ENCODE peak calls at places on chromosomes 6 and 20, in ten cellular contexts. One of them, this sample, is unnamed.

GRCh38 chr20:17612287-17612974 is 42.6 kb downstream of the DSTN start:
- DNase-seq in stomach: no peak
- DNase-seq in esophagus muscularis mucosa: peak; percentile 91
- DNase-seq in SK-N-SH: peak; percentile 3
- DNase-seq in K562: no peak
- DNase-seq in transverse colon: peak; percentile 43
- DNase-seq in HepG2: peak; percentile 39
- DNase-seq in GM12878: no peak
- DNase-seq in upper lobe of left lung: peak; percentile 69
- DNase-seq in suprapubic skin: peak; percentile 73
- DNase-seq in this sample: peak; percentile 91

GRCh38 chr6:146657432-146657831 is 58.7 kb downstream of the ADGB start:
- DNase-seq in stomach: no peak
- DNase-seq in esophagus muscularis mucosa: no peak
- DNase-seq in SK-N-SH: no peak
- DNase-seq in K562: no peak
- DNase-seq in transverse colon: no peak
- DNase-seq in HepG2: no peak
- DNase-seq in GM12878: no peak
- DNase-seq in upper lobe of left lung: no peak
- DNase-seq in suprapubic skin: no peak
- DNase-seq in this sample: no peak

GRCh38 chr6:36428911-36429310 is 13.7 kb downstream of the PXT1 start:
- DNase-seq in stomach: no peak
- DNase-seq in esophagus muscularis mucosa: no peak
- DNase-seq in SK-N-SH: no peak
- DNase-seq in K562: no peak
- DNase-seq in transverse colon: no peak
- DNase-seq in HepG2: no peak
- DNase-seq in GM12878: no peak
- DNase-seq in upper lobe of left lung: no peak
- DNase-seq in suprapubic skin: no peak
- DNase-seq in this sample: no peak

GRCh38 chr20:21523398-21523868 is 9.6 kb upstream of the NKX2-2 start:
- DNase-seq in stomach: no peak
- DNase-seq in esophagus muscularis mucosa: no peak
- DNase-seq in SK-N-SH: no peak
- DNase-seq in K562: no peak
- DNase-seq in transverse colon: no peak
- DNase-seq in HepG2: no peak
- DNase-seq in GM12878: no peak
- DNase-seq in upper lobe of left lung: no peak
- DNase-seq in suprapubic skin: no peak
- DNase-seq in this sample: no peak

GRCh38 chr20:23746321-23746720 is 4.4 kb downstream of the CST1 start:
- DNase-seq in stomach: no peak
- DNase-seq in esophagus muscularis mucosa: peak; percentile 89
- DNase-seq in SK-N-SH: no peak
- DNase-seq in K562: no peak
- DNase-seq in transverse colon: no peak
- DNase-seq in HepG2: no peak
- DNase-seq in GM12878: no peak
- DNase-seq in upper lobe of left lung: no peak
- DNase-seq in suprapubic skin: no peak
- DNase-seq in this sample: no peak

GRCh38 chr6:166950443-166950821 is 5.9 kb downstream of the RNASET2 start:
- DNase-seq in stomach: no peak
- DNase-seq in esophagus muscularis mucosa: no peak
- DNase-seq in SK-N-SH: no peak
- DNase-seq in K562: no peak
- DNase-seq in transverse colon: peak; percentile 38
- DNase-seq in HepG2: no peak
- DNase-seq in GM12878: no peak
- DNase-seq in upper lobe of left lung: no peak
- DNase-seq in suprapubic skin: no peak
- DNase-seq in this sample: no peak

GRCh38 chr6:71488186-71488585 is 199.6 kb downstream of the OGFRL1 start:
- DNase-seq in stomach: no peak
- DNase-seq in esophagus muscularis mucosa: no peak
- DNase-seq in SK-N-SH: no peak
- DNase-seq in K562: no peak
- DNase-seq in transverse colon: no peak
- DNase-seq in HepG2: no peak
- DNase-seq in GM12878: no peak
- DNase-seq in upper lobe of left lung: no peak
- DNase-seq in suprapubic skin: no peak
- DNase-seq in this sample: no peak

GRCh38 chr6:133977983-133978895 is 25.2 kb downstream of the TBPL1 start:
- DNase-seq in stomach: no peak
- DNase-seq in esophagus muscularis mucosa: no peak
- DNase-seq in SK-N-SH: peak; percentile 33
- DNase-seq in K562: no peak
- DNase-seq in transverse colon: no peak
- DNase-seq in HepG2: no peak
- DNase-seq in GM12878: no peak
- DNase-seq in upper lobe of left lung: peak; percentile 29
- DNase-seq in suprapubic skin: no peak
- DNase-seq in this sample: no peak

GRCh38 chr6:89048286-89048923 is 32.1 kb upstream of the PNRC1 start:
- DNase-seq in stomach: no peak
- DNase-seq in esophagus muscularis mucosa: no peak
- DNase-seq in SK-N-SH: no peak
- DNase-seq in K562: no peak
- DNase-seq in transverse colon: no peak
- DNase-seq in HepG2: no peak
- DNase-seq in GM12878: no peak
- DNase-seq in upper lobe of left lung: no peak
- DNase-seq in suprapubic skin: no peak
- DNase-seq in this sample: no peak

GRCh38 chr20:44200983-44201382 is 9.6 kb downstream of the OSER1 start:
- DNase-seq in stomach: no peak
- DNase-seq in esophagus muscularis mucosa: no peak
- DNase-seq in SK-N-SH: no peak
- DNase-seq in K562: no peak
- DNase-seq in transverse colon: no peak
- DNase-seq in HepG2: no peak
- DNase-seq in GM12878: no peak
- DNase-seq in upper lobe of left lung: no peak
- DNase-seq in suprapubic skin: no peak
- DNase-seq in this sample: no peak

GRCh38 chr6:73200735-73201134 is 24.6 kb downstream of the KHDC1L start:
- DNase-seq in stomach: no peak
- DNase-seq in esophagus muscularis mucosa: no peak
- DNase-seq in SK-N-SH: no peak
- DNase-seq in K562: no peak
- DNase-seq in transverse colon: no peak
- DNase-seq in HepG2: no peak
- DNase-seq in GM12878: no peak
- DNase-seq in upper lobe of left lung: no peak
- DNase-seq in suprapubic skin: no peak
- DNase-seq in this sample: no peak

GRCh38 chr6:33878541-33878940 is 74.7 kb upstream of the MLN start:
- DNase-seq in stomach: no peak
- DNase-seq in esophagus muscularis mucosa: no peak
- DNase-seq in SK-N-SH: no peak
- DNase-seq in K562: no peak
- DNase-seq in transverse colon: no peak
- DNase-seq in HepG2: no peak
- DNase-seq in GM12878: no peak
- DNase-seq in upper lobe of left lung: no peak
- DNase-seq in suprapubic skin: no peak
- DNase-seq in this sample: no peak

GRCh38 chr20:10369723-10370090 is 64.3 kb downstream of the MKKS start:
- DNase-seq in stomach: peak; percentile 29
- DNase-seq in esophagus muscularis mucosa: no peak
- DNase-seq in SK-N-SH: no peak
- DNase-seq in K562: peak; percentile 4
- DNase-seq in transverse colon: peak; percentile 8
- DNase-seq in HepG2: no peak
- DNase-seq in GM12878: no peak
- DNase-seq in upper lobe of left lung: no peak
- DNase-seq in suprapubic skin: no peak
- DNase-seq in this sample: no peak
- TF ChIP-seq POLR2AphosphoS5 in stomach: no peak
- TF ChIP-seq POLR2AphosphoS5 in esophagus muscularis mucosa: no peak
- TF ChIP-seq POLR2AphosphoS5 in SK-N-SH: no peak
- TF ChIP-seq POLR2AphosphoS5 in K562: no peak
- TF ChIP-seq POLR2AphosphoS5 in transverse colon: no peak
- TF ChIP-seq POLR2AphosphoS5 in HepG2: peak; percentile 9
- TF ChIP-seq POLR2AphosphoS5 in GM12878: no peak
- TF ChIP-seq POLR2AphosphoS5 in upper lobe of left lung: no peak
- TF ChIP-seq POLR2AphosphoS5 in suprapubic skin: no peak
- TF ChIP-seq POLR2AphosphoS5 in this sample: no peak

DNA sequence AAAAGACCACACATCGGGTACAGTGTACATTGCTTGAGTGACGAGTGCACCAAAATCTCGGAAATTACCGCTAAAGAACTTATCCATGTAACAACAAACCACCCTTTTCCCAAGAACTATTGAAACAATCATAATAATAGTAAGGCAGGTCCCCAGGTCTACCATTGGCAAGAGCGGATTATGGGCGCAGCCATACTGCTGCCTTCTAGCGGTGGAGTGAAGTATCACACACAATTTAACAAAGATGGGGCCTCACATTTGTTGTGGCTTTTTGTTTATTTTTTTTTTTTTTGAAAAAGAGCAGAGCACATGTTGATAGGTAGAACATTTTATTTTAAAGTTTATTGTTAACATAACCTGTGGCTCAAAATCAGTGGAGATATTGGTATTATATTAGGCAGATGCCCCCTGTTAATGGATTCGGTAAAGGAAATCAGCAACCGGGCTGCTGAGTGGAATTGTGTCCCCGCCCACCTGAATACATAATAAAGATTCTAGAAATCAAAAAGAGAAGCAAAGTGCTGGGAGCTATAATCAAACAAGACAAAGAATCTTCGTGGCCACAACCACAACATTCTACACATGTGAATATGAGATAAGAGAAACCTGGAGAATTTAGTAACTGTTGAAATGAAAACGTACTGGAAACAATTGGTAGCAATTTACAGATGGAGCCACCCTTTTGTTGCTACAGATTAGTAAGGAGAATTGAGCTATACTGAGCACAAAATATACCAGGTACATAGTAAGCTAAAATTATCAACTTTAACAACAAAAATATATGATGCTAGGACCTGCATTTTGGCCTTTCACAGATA is 94.2 kb upstream of the EXOC2 start:
- DNase-seq in stomach: no peak
- DNase-seq in esophagus muscularis mucosa: no peak
- DNase-seq in SK-N-SH: peak; percentile 57
- DNase-seq in K562: peak; percentile 61
- DNase-seq in transverse colon: no peak
- DNase-seq in HepG2: peak; percentile 35
- DNase-seq in GM12878: no peak
- DNase-seq in upper lobe of left lung: no peak
- DNase-seq in suprapubic skin: no peak
- DNase-seq in this sample: no peak
- TF ChIP-seq EP300 in stomach: no peak
- TF ChIP-seq EP300 in esophagus muscularis mucosa: no peak
- TF ChIP-seq EP300 in SK-N-SH: no peak
- TF ChIP-seq EP300 in K562: no peak
- TF ChIP-seq EP300 in transverse colon: no peak
- TF ChIP-seq EP300 in HepG2: no peak
- TF ChIP-seq EP300 in GM12878: no peak
- TF ChIP-seq EP300 in upper lobe of left lung: no peak
- TF ChIP-seq EP300 in suprapubic skin: no peak
- TF ChIP-seq EP300 in this sample: no peak

GRCh38 chr6:11609324-11610071 is 71.9 kb downstream of the TMEM170B start:
- DNase-seq in stomach: no peak
- DNase-seq in esophagus muscularis mucosa: no peak
- DNase-seq in SK-N-SH: no peak
- DNase-seq in K562: no peak
- DNase-seq in transverse colon: no peak
- DNase-seq in HepG2: no peak
- DNase-seq in GM12878: no peak
- DNase-seq in upper lobe of left lung: peak; percentile 31
- DNase-seq in suprapubic skin: no peak
- DNase-seq in this sample: no peak
- TF ChIP-seq POLR2AphosphoS5 in stomach: peak; percentile 27
- TF ChIP-seq POLR2AphosphoS5 in esophagus muscularis mucosa: peak; percentile 46
- TF ChIP-seq POLR2AphosphoS5 in SK-N-SH: no peak
- TF ChIP-seq POLR2AphosphoS5 in K562: no peak
- TF ChIP-seq POLR2AphosphoS5 in transverse colon: peak; percentile 7
- TF ChIP-seq POLR2AphosphoS5 in HepG2: no peak
- TF ChIP-seq POLR2AphosphoS5 in GM12878: no peak
- TF ChIP-seq POLR2AphosphoS5 in upper lobe of left lung: peak; percentile 80
- TF ChIP-seq POLR2AphosphoS5 in suprapubic skin: no peak
- TF ChIP-seq POLR2AphosphoS5 in this sample: no peak

GRCh38 chr6:131754088-131754487 is 43.3 kb upstream of the CTAGE9 start:
- DNase-seq in stomach: no peak
- DNase-seq in esophagus muscularis mucosa: no peak
- DNase-seq in SK-N-SH: no peak
- DNase-seq in K562: no peak
- DNase-seq in transverse colon: no peak
- DNase-seq in HepG2: no peak
- DNase-seq in GM12878: no peak
- DNase-seq in upper lobe of left lung: no peak
- DNase-seq in suprapubic skin: no peak
- DNase-seq in this sample: no peak

GRCh38 chr6:131756039-131756438 is 45.2 kb upstream of the CTAGE9 start:
- DNase-seq in stomach: no peak
- DNase-seq in esophagus muscularis mucosa: no peak
- DNase-seq in SK-N-SH: no peak
- DNase-seq in K562: no peak
- DNase-seq in transverse colon: no peak
- DNase-seq in HepG2: no peak
- DNase-seq in GM12878: no peak
- DNase-seq in upper lobe of left lung: no peak
- DNase-seq in suprapubic skin: no peak
- DNase-seq in this sample: no peak

GRCh38 chr6:131758920-131759319 is 48.1 kb upstream of the CTAGE9 start:
- DNase-seq in stomach: no peak
- DNase-seq in esophagus muscularis mucosa: no peak
- DNase-seq in SK-N-SH: no peak
- DNase-seq in K562: no peak
- DNase-seq in transverse colon: no peak
- DNase-seq in HepG2: no peak
- DNase-seq in GM12878: no peak
- DNase-seq in upper lobe of left lung: no peak
- DNase-seq in suprapubic skin: no peak
- DNase-seq in this sample: no peak

GRCh38 chr6:131754715-131755567 is 44.1 kb upstream of the CTAGE9 start:
- DNase-seq in stomach: no peak
- DNase-seq in esophagus muscularis mucosa: no peak
- DNase-seq in SK-N-SH: no peak
- DNase-seq in K562: no peak
- DNase-seq in transverse colon: no peak
- DNase-seq in HepG2: peak; percentile 99
- DNase-seq in GM12878: no peak
- DNase-seq in upper lobe of left lung: no peak
- DNase-seq in suprapubic skin: no peak
- DNase-seq in this sample: no peak

DNA sequence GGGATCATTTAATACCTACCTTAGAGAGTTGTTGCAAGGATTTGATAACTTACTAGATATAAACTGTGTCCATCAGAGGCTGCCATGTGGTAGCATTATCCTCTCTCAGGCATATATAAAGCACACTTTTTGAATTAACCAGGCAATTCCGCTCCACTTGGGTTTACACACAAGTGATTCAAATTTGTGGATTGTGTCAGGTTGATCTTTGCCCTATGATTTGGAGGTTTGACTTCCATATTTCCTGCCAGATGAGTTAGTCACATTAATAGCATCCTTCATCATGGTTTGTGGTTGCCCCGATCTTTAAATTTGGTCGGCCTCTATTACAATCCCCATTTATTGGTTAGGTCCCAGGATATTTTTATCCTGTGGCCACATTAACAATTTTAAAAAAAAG is 44.8 kb upstream of the CTAGE9 start:
- DNase-seq in stomach: no peak
- DNase-seq in esophagus muscularis mucosa: no peak
- DNase-seq in SK-N-SH: no peak
- DNase-seq in K562: no peak
- DNase-seq in transverse colon: no peak
- DNase-seq in HepG2: peak; percentile 69
- DNase-seq in GM12878: no peak
- DNase-seq in upper lobe of left lung: no peak
- DNase-seq in suprapubic skin: no peak
- DNase-seq in this sample: no peak
- TF ChIP-seq EP300 in stomach: no peak
- TF ChIP-seq EP300 in esophagus muscularis mucosa: no peak
- TF ChIP-seq EP300 in SK-N-SH: no peak
- TF ChIP-seq EP300 in K562: no peak
- TF ChIP-seq EP300 in transverse colon: no peak
- TF ChIP-seq EP300 in HepG2: no peak
- TF ChIP-seq EP300 in GM12878: no peak
- TF ChIP-seq EP300 in upper lobe of left lung: no peak
- TF ChIP-seq EP300 in suprapubic skin: no peak
- TF ChIP-seq EP300 in this sample: no peak